ENCODE peak calls at places on chromosomes 13 and 19, in four cellular contexts. One of them, this sample, is unnamed.

GRCh38 chr13:102825400-102825799 is 20.4 kb upstream of the ERCC5 start:
- DNase-seq in progenitor cell of endocrine pancreas: no peak
- DNase-seq in anterior cingulate cortex: no peak
- DNase-seq in ovary: no peak
- DNase-seq in this sample: no peak

GRCh38 chr19:34932494-34932893 is 5.8 kb downstream of the ZNF30 start:
- DNase-seq in ovary: no peak
- DNase-seq in progenitor cell of endocrine pancreas: no peak
- DNase-seq in anterior cingulate cortex: no peak
- DNase-seq in this sample: no peak

GRCh38 chr19:7737215-7737614 is 5.3 kb upstream of the CLEC4G start:
- DNase-seq in progenitor cell of endocrine pancreas: no peak
- DNase-seq in ovary: no peak
- DNase-seq in anterior cingulate cortex: no peak
- DNase-seq in this sample: no peak

GRCh38 chr13:67308004-67308772 is 78.1 kb upstream of the PCDH9 start:
- DNase-seq in anterior cingulate cortex: no peak
- DNase-seq in progenitor cell of endocrine pancreas: no peak
- DNase-seq in ovary: no peak
- DNase-seq in this sample: no peak

GRCh38 chr19:43690444-43690843 is 20.5 kb upstream of the PLAUR start:
- DNase-seq in progenitor cell of endocrine pancreas: no peak
- DNase-seq in anterior cingulate cortex: no peak
- DNase-seq in ovary: no peak
- DNase-seq in this sample: no peak

GRCh38 chr13:21529102-21529893 is 70.2 kb upstream of the ZDHHC20 start:
- DNase-seq in anterior cingulate cortex: no peak
- DNase-seq in progenitor cell of endocrine pancreas: no peak
- DNase-seq in ovary: no peak
- DNase-seq in this sample: no peak

GRCh38 chr13:111036665-111037064 is 78.4 kb upstream of the ARHGEF7 start:
- DNase-seq in progenitor cell of endocrine pancreas: no peak
- DNase-seq in anterior cingulate cortex: no peak
- DNase-seq in ovary: no peak
- DNase-seq in this sample: no peak

GRCh38 chr13:67150608-67151007 is 79.5 kb downstream of the PCDH9 start:
- DNase-seq in ovary: no peak
- DNase-seq in progenitor cell of endocrine pancreas: no peak
- DNase-seq in anterior cingulate cortex: no peak
- DNase-seq in this sample: no peak

GRCh38 chr19:1067341-1068103 is 555 bp downstream of the ARHGAP45 start:
- DNase-seq in anterior cingulate cortex: no peak
- DNase-seq in ovary: no peak
- DNase-seq in progenitor cell of endocrine pancreas: no peak
- DNase-seq in this sample: no peak

GRCh38 chr13:52070929-52071523 is 46.5 kb downstream of the UTP14C start:
- DNase-seq in progenitor cell of endocrine pancreas: no peak
- DNase-seq in ovary: no peak
- DNase-seq in anterior cingulate cortex: no peak
- DNase-seq in this sample: no peak

GRCh38 chr19:21474671-21475181 is 30.7 kb upstream of the ZNF429 start:
- DNase-seq in ovary: peak
- DNase-seq in anterior cingulate cortex: peak
- DNase-seq in progenitor cell of endocrine pancreas: peak
- DNase-seq in this sample: peak

GRCh38 chr13:21596722-21597121 is 7.2 kb downstream of the MICU2 start:
- DNase-seq in progenitor cell of endocrine pancreas: no peak
- DNase-seq in ovary: no peak
- DNase-seq in anterior cingulate cortex: no peak
- DNase-seq in this sample: no peak

GRCh38 chr19:4233282-4233853 is 4.0 kb downstream of the EBI3 start:
- DNase-seq in anterior cingulate cortex: no peak
- DNase-seq in progenitor cell of endocrine pancreas: peak
- DNase-seq in ovary: no peak
- DNase-seq in this sample: no peak

This sample was measured in uterus.